ENCODE peak calls at places on chromosomes 13 and 19, in six cellular contexts. E is mammary epithelial cell, D is AG04450, O is GM12865, T is heart right ventricle, G is fibroblast of mammary gland. L is an unnamed sample.

GRCh38 chr13:112740502-112741131 is 50.8 kb downstream of the ATP11A start:
- DNase-seq in T (peak; percentile 79), D (peak; percentile 86), G (peak; percentile 80), E (no peak), O (no peak), L (peak; percentile 84)

GRCh38 chr13:44303681-44304432 is 69.8 kb upstream of the SERP2 start:
- DNase-seq in O (peak; percentile 71), T (peak; percentile 78), D (no peak), E (no peak), G (peak; percentile 33), L (no peak)

GRCh38 chr13:28719656-28720055 is 886 bp upstream of the SLC46A3 start:
- DNase-seq in O (no peak), E (peak; percentile 55), D (no peak), G (peak; percentile 68), T (no peak), L (peak; percentile 57)

GRCh38 chr13:75776550-75776949 is 140.4 kb downstream of the LMO7 start:
- DNase-seq in T (no peak), D (no peak), E (no peak), G (no peak), O (no peak), L (no peak)

GRCh38 chr19:35360880-35361420 is 2.7 kb downstream of the FFAR3 start:
- DNase-seq in D (no peak), O (no peak), G (no peak), E (no peak), T (no peak), L (no peak)

GRCh38 chr19:34232566-34233481 is 21.5 kb upstream of the GARRE1 start:
- DNase-seq in G (peak; percentile 92), O (peak; percentile 59), D (peak; percentile 74), T (peak; percentile 57), E (peak; percentile 96), L (peak; percentile 86)

GRCh38 chr13:27960362-27961226 is 8.5 kb downstream of the CDX2 start:
- DNase-seq in E (peak; percentile 50), T (peak; percentile 52), D (no peak), O (peak; percentile 45), G (peak; percentile 22), L (peak; percentile 26)

GRCh38 chr13:113297370-113297871 is 382 bp downstream of the LAMP1 start:
- DNase-seq in O (peak; percentile 79), G (peak; percentile 11), E (peak; percentile 49), T (no peak), D (no peak), L (peak; percentile 11)

GRCh38 chr19:2059422-2060201 is 8.6 kb upstream of the MKNK2 start:
- DNase-seq in D (no peak), G (peak; percentile 73), O (no peak), E (peak; percentile 45), T (peak; percentile 67), L (peak; percentile 64)

GRCh38 chr19:42370667-42371066 is 19.4 kb downstream of the CNFN start:
- DNase-seq in G (no peak), D (no peak), T (no peak), E (no peak), O (no peak), L (no peak)

GRCh38 chr19:49224856-49225255 is 67.3 kb downstream of the TRPM4 start:
- DNase-seq in D (no peak), E (peak; percentile 63), G (peak; percentile 53), O (peak; percentile 71), T (peak; percentile 31), L (peak; percentile 70)

GRCh38 chr13:39462456-39462855 is 140.5 kb downstream of the LHFPL6 start:
- DNase-seq in G (no peak), O (no peak), E (peak; percentile 59), T (no peak), D (no peak), L (peak; percentile 26)

GRCh38 chr13:42011601-42012401 is 36.6 kb upstream of the DGKH start:
- DNase-seq in D (no peak), E (no peak), G (no peak), T (peak; percentile 12), O (no peak), L (no peak)

GRCh38 chr13:50456111-50456510 is 387.4 kb downstream of the DLEU7 start:
- DNase-seq in T (no peak), O (no peak), E (no peak), G (no peak), D (no peak), L (no peak)

GRCh38 chr13:39417643-39418042 is 185.3 kb downstream of the LHFPL6 start:
- DNase-seq in O (no peak), G (peak; percentile 69), T (no peak), E (peak; percentile 21), D (no peak), L (peak; percentile 67)

GRCh38 chr19:15374105-15374651 is 5.4 kb downstream of the AKAP8 start:
- DNase-seq in D (no peak), O (no peak), G (no peak), E (no peak), T (no peak), L (no peak)

GRCh38 chr19:794989-795658 is 2.1 kb upstream of the PTBP1 start:
- DNase-seq in T (no peak), O (no peak), D (no peak), E (no peak), G (no peak), L (no peak)

GRCh38 chr13:75052616-75053015 is 429.4 kb downstream of the TBC1D4 start:
- DNase-seq in G (no peak), O (no peak), E (no peak), T (no peak), D (no peak), L (no peak)

GRCh38 chr13:83563499-83563898 is 318.8 kb downstream of the SLITRK1 start:
- DNase-seq in O (no peak), G (no peak), E (no peak), D (no peak), T (no peak), L (no peak)

GRCh38 chr13:100529666-100530065 is 58.9 kb downstream of the GGACT start:
- DNase-seq in G (no peak), E (no peak), T (no peak), D (no peak), O (no peak), L (no peak)

GRCh38 chr19:1261512-1261862 is 7.6 kb upstream of the CIRBP start:
- DNase-seq in E (no peak), O (no peak), G (no peak), T (no peak), D (no peak), L (no peak)

GRCh38 chr13:25267715-25268114 is 19.6 kb downstream of the MTMR6 start:
- DNase-seq in G (peak; percentile 34), D (no peak), T (no peak), E (no peak), O (peak; percentile 16), L (peak; percentile 38)

GRCh38 chr13:110809871-110810486 is 96.5 kb downstream of the ING1 start:
- DNase-seq in O (no peak), G (no peak), E (no peak), D (no peak), T (no peak), L (no peak)

GRCh38 chr19:38055655-38056521 is 148.9 kb downstream of the SIPA1L3 start:
- DNase-seq in G (no peak), E (no peak), D (no peak), O (no peak), T (no peak), L (no peak)

GRCh38 chr13:24039621-24040475 is 120.7 kb upstream of the SPATA13 start:
- DNase-seq in E (no peak), G (no peak), T (no peak), D (no peak), O (peak; percentile 65), L (no peak)

GRCh38 chr19:55311397-55311796 is 13.7 kb downstream of the TMEM150B start:
- DNase-seq in G (no peak), O (no peak), D (no peak), E (no peak), T (no peak), L (no peak)

GRCh38 chr13:77139311-77139710 is 112.4 kb upstream of the FBXL3 start:
- DNase-seq in G (no peak), D (no peak), T (no peak), O (no peak), E (no peak), L (no peak)

GRCh38 chr19:2240881-2241760 is 4.5 kb downstream of the SF3A2 start:
- DNase-seq in D (no peak), T (no peak), G (no peak), O (no peak), E (no peak), L (no peak)

GRCh38 chr13:42028113-42028799 is 20.2 kb upstream of the DGKH start:
- DNase-seq in T (no peak), E (no peak), G (no peak), O (no peak), D (no peak), L (no peak)

GRCh38 chr13:108496364-108497215 is 132.8 kb upstream of the MYO16 start:
- DNase-seq in T (no peak), G (peak; percentile 4), E (no peak), O (no peak), D (no peak), L (peak; percentile 19)

GRCh38 chr19:56942749-56943148 is 102.2 kb upstream of the PEG3 start:
- DNase-seq in G (no peak), D (no peak), T (peak; percentile 36), E (peak; percentile 2), O (peak; percentile 5), L (no peak)

GRCh38 chr19:39299832-39300231 is 3.6 kb downstream of the IFNL1 start:
- DNase-seq in T (no peak), G (no peak), D (no peak), O (no peak), E (no peak), L (no peak)

DNA sequence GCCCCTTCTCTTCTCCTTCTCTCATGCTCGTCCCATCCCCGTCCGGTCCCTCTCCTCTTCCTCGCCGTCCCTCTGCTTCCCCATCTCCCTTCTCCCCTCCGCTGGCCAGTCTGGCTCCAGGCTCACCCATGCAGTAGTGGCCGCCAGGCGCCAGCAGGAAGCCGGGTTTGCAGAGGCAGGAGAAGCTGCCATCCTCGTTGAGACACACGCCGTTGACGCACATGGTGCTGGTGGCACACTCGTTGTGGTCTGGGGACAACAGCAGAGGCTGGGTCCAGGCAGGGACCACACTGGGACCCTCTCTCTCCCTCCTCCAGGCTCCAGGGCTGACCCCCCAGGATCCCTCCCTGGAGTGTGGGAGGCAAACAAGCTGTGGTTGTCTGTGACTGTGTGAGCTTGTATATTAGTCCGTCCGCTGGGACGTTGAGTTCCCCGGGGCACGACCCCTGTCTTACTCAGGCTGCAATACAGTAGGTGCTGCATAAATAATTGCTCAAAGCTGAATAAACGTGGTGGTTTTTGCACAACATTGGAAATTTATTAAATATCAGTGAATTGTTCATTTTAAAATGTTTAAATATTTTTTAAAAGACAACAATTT is 16.4 kb downstream of the FBN3 start:
- DNase-seq in D (no peak), G (no peak), O (no peak), T (no peak), E (no peak), L (no peak)
- TF ChIP-seq CTCF in D (no peak), G (no peak), O (no peak), T (no peak), E (no peak), L (no peak)

GRCh38 chr13:26558912-26559485 is 1.5 kb downstream of the WASF3 start:
- DNase-seq in T (no peak), E (no peak), O (no peak), G (no peak), D (no peak), L (no peak)
- H3K4me3 ChIP-seq in T (peak overlapping the region; percentile 78), E (no peak overlapping the region), O (no peak overlapping the region), G (peak overlapping the region; percentile 52), D (peak overlapping the region; percentile 69), L (peak overlapping the region; percentile 76)

GRCh38 chr19:13890136-13890535 is 13.2 kb downstream of the NANOS3 start:
- DNase-seq in D (no peak), O (no peak), G (no peak), E (no peak), T (no peak), L (no peak)
- TF ChIP-seq CTCF in D (no peak), O (no peak), G (no peak), E (no peak), T (no peak), L (no peak)

GRCh38 chr13:65913173-65913572 is 1317.0 kb downstream of the PCDH9 start:
- DNase-seq in G (peak; percentile 91), E (peak; percentile 63), O (no peak), D (peak; percentile 24), T (no peak), L (peak; percentile 95)
- H3K4me3 ChIP-seq in G (no peak overlapping the region), E (no peak overlapping the region), O (no peak overlapping the region), D (no peak overlapping the region), T (no peak overlapping the region), L (no peak overlapping the region)

L was measured in cardiac fibroblast.